ENCODE peak calls at places on chromosomes 1 and 21, in nine cellular contexts. I is suprapubic skin, C is stomach, E is K562, O is tibial nerve, J is ovary, R is transverse colon, B is HepG2, L is GM12878. W is an unnamed sample.

GRCh38 chr1:74316302-74316701 is 81.1 kb downstream of the TNNI3K start:
- DNase-seq in B (no peak), J (no peak), R (no peak), I (no peak), O (no peak), C (no peak), L (no peak), E (no peak), W (no peak)

GRCh38 chr1:75092141-75092540 is 42.0 kb upstream of the LHX8 start:
- DNase-seq in O (no peak), E (no peak), C (no peak), J (no peak), R (no peak), B (no peak), L (no peak), I (no peak), W (no peak)

GRCh38 chr1:202274611-202275010 is 67.1 kb downstream of the UBE2T start:
- DNase-seq in B (peak), I (no peak), J (no peak), R (peak), E (peak), C (peak), L (no peak), O (no peak), W (no peak)

GRCh38 chr1:36322786-36323635 is 434 bp downstream of the EVA1B start:
- DNase-seq in J (peak), O (no peak), L (no peak), E (peak), C (peak), B (no peak), I (no peak), R (peak), W (no peak)

GRCh38 chr1:222416001-222416791 is 131.7 kb downstream of the HHIPL2 start:
- DNase-seq in R (no peak), L (no peak), J (no peak), I (no peak), B (no peak), C (no peak), E (no peak), O (no peak), W (no peak)

GRCh38 chr1:233994112-233994511 is 89.6 kb downstream of the SLC35F3 start:
- DNase-seq in B (no peak), R (no peak), C (no peak), I (no peak), J (no peak), E (no peak), O (no peak), L (no peak), W (no peak)

GRCh38 chr1:41361495-41362356 is 492 bp downstream of the FOXO6 start:
- DNase-seq in I (peak), O (no peak), E (no peak), C (no peak), B (no peak), L (no peak), R (no peak), J (no peak), W (no peak)

GRCh38 chr1:50295553-50295952 is 127.7 kb downstream of the DMRTA2 start:
- DNase-seq in E (no peak), L (no peak), B (no peak), O (no peak), J (no peak), C (no peak), I (no peak), R (no peak), W (no peak)

GRCh38 chr1:81967957-81968356 is 167.2 kb downstream of the ADGRL2 start:
- DNase-seq in O (no peak), E (no peak), L (no peak), C (no peak), J (no peak), B (peak), I (no peak), R (no peak), W (no peak)

GRCh38 chr1:119773711-119774241 is 5.1 kb upstream of the HMGCS2 start:
- DNase-seq in J (no peak), O (no peak), C (no peak), R (no peak), L (no peak), I (no peak), B (no peak), E (no peak), W (peak)

GRCh38 chr1:18974616-18975015 is 18.1 kb upstream of the IFFO2 start:
- DNase-seq in E (no peak), I (peak), R (no peak), O (no peak), C (no peak), J (no peak), L (no peak), B (no peak), W (no peak)

GRCh38 chr1:207810173-207810572 is 58.3 kb downstream of the CD46 start:
- DNase-seq in E (no peak), L (no peak), C (no peak), B (no peak), R (no peak), J (no peak), O (peak), I (no peak), W (peak)

GRCh38 chr21:38439957-38440356 is 58.3 kb downstream of the ERG start:
- DNase-seq in J (no peak), B (no peak), C (no peak), E (no peak), I (no peak), R (no peak), L (no peak), O (no peak), W (no peak)

GRCh38 chr1:226602186-226603029 is 53.8 kb downstream of the STUM start:
- DNase-seq in O (peak), I (peak), B (no peak), J (peak), C (no peak), E (no peak), L (no peak), R (peak), W (no peak)

GRCh38 chr1:116446686-116447085 is 73.6 kb downstream of the ATP1A1 start:
- DNase-seq in E (no peak), C (no peak), J (no peak), B (no peak), L (no peak), I (no peak), R (no peak), O (no peak), W (no peak)

DNA sequence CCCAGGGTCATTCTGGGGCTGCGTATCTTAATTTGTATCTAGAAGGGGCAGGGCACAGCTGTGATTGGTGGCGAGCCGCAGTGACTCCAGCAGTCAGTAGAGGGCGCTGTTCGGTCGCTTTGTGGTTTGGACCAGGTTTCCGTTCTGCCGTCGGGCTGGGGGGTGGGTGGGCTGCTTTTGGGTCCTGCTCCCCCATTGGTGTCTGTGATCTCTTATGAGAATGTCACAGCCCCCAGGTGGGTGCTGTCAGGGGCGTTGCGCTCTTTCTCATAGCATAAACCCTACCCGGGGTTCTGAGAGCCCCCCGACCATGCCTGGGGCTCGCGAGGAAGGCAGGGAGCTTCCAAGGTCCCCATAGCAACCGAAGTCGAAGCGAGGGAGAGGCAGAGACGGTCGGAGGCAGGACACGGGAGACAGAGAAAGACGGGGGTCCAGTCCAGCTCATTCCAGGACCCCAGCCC is 5.4 kb downstream of the TFF3 start:
- DNase-seq in L (no peak), B (no peak), E (peak), J (peak), R (peak), I (no peak), O (peak), C (peak), W (no peak)
- TF ChIP-seq EP300 in L (no peak), B (no peak), E (no peak), J (no peak), R (no peak), I (no peak), O (no peak), C (no peak), W (no peak)

GRCh38 chr1:10651377-10651776 is 145.1 kb downstream of the CASZ1 start:
- DNase-seq in R (no peak), B (peak), J (no peak), O (no peak), L (no peak), E (peak), C (no peak), I (no peak), W (no peak)

GRCh38 chr1:10651793-10652192 is 144.7 kb downstream of the CASZ1 start:
- DNase-seq in B (no peak), C (peak), E (peak), O (no peak), J (no peak), L (no peak), R (no peak), I (no peak), W (no peak)

GRCh38 chr1:10649484-10650201 is 146.8 kb downstream of the CASZ1 start:
- DNase-seq in B (no peak), E (no peak), L (no peak), I (no peak), O (no peak), R (no peak), C (no peak), J (no peak), W (no peak)

GRCh38 chr1:10648689-10649483 is 147.6 kb downstream of the CASZ1 start:
- DNase-seq in O (no peak), B (no peak), J (no peak), L (no peak), I (no peak), R (no peak), C (no peak), E (peak), W (no peak)

DNA sequence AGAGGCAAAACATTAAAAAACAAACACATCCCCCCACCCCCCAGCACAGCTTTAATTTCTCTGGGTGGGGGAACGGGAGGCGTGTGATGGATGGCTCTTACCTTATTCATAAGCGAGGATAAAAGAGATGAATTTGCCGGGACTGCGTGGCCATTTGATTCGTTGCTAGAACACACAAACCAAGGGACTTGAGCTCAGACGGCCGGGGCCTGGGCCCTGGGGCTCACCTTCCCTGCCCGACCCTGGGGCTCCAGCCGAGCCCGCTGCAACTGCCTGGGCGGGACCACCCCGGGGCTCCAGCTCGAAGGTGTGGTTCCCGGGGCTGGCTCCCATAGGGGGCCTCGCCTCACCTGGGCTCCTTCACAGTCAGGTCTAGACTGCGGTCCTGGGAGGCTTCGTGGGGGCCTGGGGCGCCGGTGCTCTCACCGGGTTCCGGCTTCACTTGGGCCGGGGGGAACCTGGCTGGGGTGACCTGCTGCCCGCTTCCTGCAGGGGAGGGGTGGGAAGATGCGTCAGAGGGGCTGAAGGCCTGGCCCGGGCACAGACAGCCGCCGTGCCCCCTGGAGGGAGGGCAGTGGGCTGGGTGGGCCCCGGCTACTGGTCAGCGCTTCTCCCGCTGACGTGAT is 145.7 kb downstream of the CASZ1 start:
- DNase-seq in J (no peak), R (no peak), C (no peak), E (no peak), O (no peak), I (no peak), L (no peak), B (no peak), W (no peak)
- TF ChIP-seq EP300 in J (no peak), R (no peak), C (no peak), E (no peak), O (no peak), I (no peak), L (no peak), B (no peak), W (no peak)

GRCh38 chr1:2049517-2050481 is at the start of gene PRKCZ:
- DNase-seq in L (peak), B (peak), R (peak), J (peak), O (no peak), I (peak), C (peak), E (peak), W (no peak)
- TF ChIP-seq EP300 in L (no peak), B (peak), R (no peak), J (no peak), O (no peak), I (no peak), C (no peak), E (no peak), W (no peak)

DNA sequence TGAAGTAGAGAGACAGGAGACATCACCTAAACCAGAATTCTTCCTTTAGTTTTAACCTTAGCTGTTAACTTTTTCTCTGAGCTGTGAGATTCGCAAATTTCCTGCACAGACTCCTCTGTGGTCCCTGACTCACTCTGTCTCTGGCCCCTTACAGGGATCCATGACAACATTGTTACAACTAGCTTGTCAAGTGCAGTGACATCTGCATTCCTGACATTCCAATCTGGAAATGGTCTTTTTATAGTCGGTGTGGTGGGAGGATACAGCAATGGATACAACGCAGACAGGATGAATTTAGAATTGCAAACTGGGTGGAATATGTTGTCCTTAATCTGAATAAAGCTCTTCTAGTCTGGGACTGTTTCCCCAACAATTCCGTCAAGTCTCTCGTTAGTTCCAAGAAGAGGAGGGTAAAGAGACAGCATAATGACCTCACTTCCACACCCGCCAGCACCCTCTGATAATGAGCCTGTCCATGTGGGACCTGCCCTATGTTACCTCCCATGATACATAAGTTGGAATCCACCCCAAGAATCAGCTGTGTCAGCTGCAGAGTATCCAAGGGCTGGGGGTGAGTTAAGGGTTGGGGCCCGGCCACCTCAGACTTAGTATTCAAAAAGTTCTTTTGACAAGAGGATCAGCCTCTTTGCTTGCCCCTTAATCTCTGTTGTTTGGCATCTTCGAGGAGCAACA is 49.4 kb downstream of the ILDR2 start:
- DNase-seq in R (no peak), B (peak), I (no peak), E (no peak), L (no peak), J (no peak), O (no peak), C (no peak), W (no peak)
- TF ChIP-seq EP300 in R (no peak), B (no peak), I (no peak), E (no peak), L (no peak), J (no peak), O (no peak), C (no peak), W (no peak)

DNA sequence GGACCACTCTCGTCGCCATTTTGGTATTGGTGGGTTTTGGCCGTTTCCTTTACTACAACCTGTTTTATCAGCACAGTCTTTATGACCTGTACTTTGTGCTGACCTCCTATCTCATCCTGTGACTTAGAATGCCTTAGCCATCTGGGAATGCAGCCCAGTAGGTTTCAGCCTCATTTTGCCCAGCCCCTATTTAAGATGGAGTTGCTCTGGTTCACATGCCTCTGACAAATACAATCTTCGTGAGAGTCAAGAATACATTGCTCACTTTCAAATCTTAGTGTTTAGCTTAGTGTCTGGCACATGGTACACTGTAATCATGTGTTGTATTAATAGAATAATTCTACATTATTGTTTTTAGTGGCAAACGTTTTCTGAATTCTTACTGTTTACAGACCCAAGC is 88.9 kb downstream of the BACH1 start:
- DNase-seq in B (no peak), E (no peak), L (no peak), O (no peak), R (no peak), J (no peak), I (no peak), C (no peak), W (no peak)
- TF ChIP-seq EP300 in B (no peak), E (no peak), L (no peak), O (no peak), R (no peak), J (no peak), I (no peak), C (no peak), W (no peak)

DNA sequence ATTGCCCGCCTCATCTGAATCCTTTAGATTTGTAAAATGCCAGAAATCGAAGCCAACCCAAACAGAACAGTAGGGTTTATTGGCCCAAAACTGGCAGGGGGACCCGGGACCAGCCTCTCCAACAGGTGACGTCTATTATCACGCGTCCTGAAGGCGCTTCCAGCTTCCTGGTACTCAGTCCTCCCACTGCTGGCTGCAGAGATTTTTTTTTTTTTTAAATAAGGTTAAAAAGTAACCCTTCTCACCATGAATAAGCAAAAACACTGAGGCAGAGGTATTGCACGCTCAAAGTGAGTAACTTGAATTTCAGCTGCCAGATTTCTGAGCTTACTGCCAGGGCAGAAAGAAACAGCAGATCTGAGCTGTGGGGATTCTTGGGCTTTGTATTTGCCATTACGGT is 54.4 kb upstream of the GCLM start:
- DNase-seq in L (no peak), I (no peak), J (no peak), C (no peak), B (peak), E (no peak), R (peak), O (no peak), W (no peak)
- TF ChIP-seq EP300 in L (no peak), I (no peak), J (no peak), C (no peak), B (peak), E (no peak), R (no peak), O (no peak), W (no peak)

GRCh38 chr1:227890451-227891222 is 57.1 kb downstream of the WNT9A start:
- DNase-seq in I (no peak), O (no peak), B (no peak), C (peak), L (no peak), R (no peak), E (no peak), J (no peak), W (peak)

GRCh38 chr1:227889863-227890405 is 57.8 kb downstream of the WNT9A start:
- DNase-seq in O (no peak), I (no peak), J (no peak), E (no peak), R (no peak), B (no peak), L (no peak), C (peak), W (peak)

GRCh38 chr1:227891955-227892871 is 55.5 kb downstream of the WNT9A start:
- DNase-seq in C (peak), B (no peak), O (no peak), I (no peak), E (no peak), L (no peak), J (peak), R (peak), W (peak)

GRCh38 chr1:227892930-227893695 is 54.6 kb downstream of the WNT9A start:
- DNase-seq in E (no peak), B (no peak), C (peak), R (no peak), O (no peak), I (no peak), J (peak), L (no peak), W (no peak)

DNA sequence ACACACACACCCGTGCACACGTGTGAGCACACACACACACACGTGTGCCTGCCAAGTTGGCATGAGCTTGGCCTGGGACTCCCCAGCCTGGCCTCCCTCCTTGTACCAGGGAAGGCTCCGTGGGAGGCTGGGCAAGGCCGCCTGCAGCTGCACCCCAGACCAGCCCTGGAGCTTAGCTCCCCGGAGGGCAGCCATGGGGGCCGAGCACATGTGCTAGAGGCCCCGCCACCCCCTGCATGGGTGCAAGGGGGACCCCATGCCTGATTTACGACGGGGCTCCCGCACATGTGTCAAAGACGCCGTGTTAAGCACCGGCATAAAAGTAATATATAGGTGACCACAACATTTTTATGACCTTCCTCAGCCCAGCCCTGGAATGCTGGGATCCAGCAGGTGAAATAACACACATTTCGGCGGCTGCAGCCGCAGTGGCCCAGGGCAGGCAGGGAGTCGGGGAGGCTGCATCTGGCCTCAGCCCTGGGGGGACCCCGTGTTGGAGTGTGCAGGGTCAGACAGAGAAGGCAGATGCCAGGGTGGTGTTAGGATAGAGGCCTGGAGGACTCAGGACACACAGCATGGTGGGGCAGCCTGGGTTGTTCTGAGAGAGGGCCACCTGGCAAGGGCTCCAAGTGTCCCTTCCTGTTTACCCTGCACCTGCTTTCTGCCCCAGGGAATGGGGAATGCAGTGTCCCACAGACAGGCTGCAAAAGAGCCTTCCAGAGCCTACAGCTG is 56.3 kb downstream of the WNT9A start:
- DNase-seq in C (peak), R (peak), J (no peak), E (no peak), B (no peak), L (no peak), O (no peak), I (no peak), W (peak)
- TF ChIP-seq EP300 in C (no peak), R (no peak), J (no peak), E (no peak), B (no peak), L (no peak), O (no peak), I (no peak), W (no peak)